ENCODE peak calls at places on chromosomes 16 and 17, in five cellular contexts. One of them, this sample, is unnamed.

GRCh38 chr17:28334176-28334575 is 1.1 kb downstream of the IFT20 start:
- DNase-seq in prostate gland: no peak
- DNase-seq in K562: no peak
- DNase-seq in heart left ventricle: no peak
- DNase-seq in tibial nerve: no peak
- DNase-seq in this sample: no peak

GRCh38 chr17:1629647-1630310 is 1.1 kb upstream of the SLC43A2 start:
- DNase-seq in tibial nerve: peak; percentile 68
- DNase-seq in K562: peak; percentile 66
- DNase-seq in heart left ventricle: peak; percentile 62
- DNase-seq in prostate gland: peak; percentile 53
- DNase-seq in this sample: peak; percentile 81

GRCh38 chr16:23433261-23433920 is 19.6 kb downstream of the COG7 start:
- DNase-seq in prostate gland: peak; percentile 54
- DNase-seq in heart left ventricle: no peak
- DNase-seq in K562: no peak
- DNase-seq in tibial nerve: no peak
- DNase-seq in this sample: no peak

GRCh38 chr17:34378664-34379101 is 15.7 kb upstream of the CCL1 start:
- DNase-seq in heart left ventricle: peak; percentile 44
- DNase-seq in prostate gland: no peak
- DNase-seq in K562: no peak
- DNase-seq in tibial nerve: no peak
- DNase-seq in this sample: no peak

GRCh38 chr17:64005734-64006167 is 7.6 kb downstream of the PRR29 start:
- DNase-seq in prostate gland: no peak
- DNase-seq in K562: peak; percentile 49
- DNase-seq in tibial nerve: no peak
- DNase-seq in heart left ventricle: no peak
- DNase-seq in this sample: no peak

GRCh38 chr16:23296994-23297393 is 5.1 kb upstream of the SCNN1B start:
- DNase-seq in prostate gland: no peak
- DNase-seq in heart left ventricle: no peak
- DNase-seq in tibial nerve: no peak
- DNase-seq in K562: peak; percentile 51
- DNase-seq in this sample: peak; percentile 66

GRCh38 chr17:75514299-75515228 is 773 bp downstream of the CASKIN2 start:
- DNase-seq in heart left ventricle: peak; percentile 50
- DNase-seq in K562: no peak
- DNase-seq in prostate gland: peak; percentile 58
- DNase-seq in tibial nerve: no peak
- DNase-seq in this sample: peak; percentile 24

GRCh38 chr16:74623214-74623842 is 16.4 kb upstream of the GLG1 start:
- DNase-seq in prostate gland: no peak
- DNase-seq in heart left ventricle: no peak
- DNase-seq in tibial nerve: peak; percentile 6
- DNase-seq in K562: peak; percentile 37
- DNase-seq in this sample: no peak

GRCh38 chr16:4481965-4482364 is 5.8 kb downstream of the HMOX2 start:
- DNase-seq in K562: no peak
- DNase-seq in heart left ventricle: no peak
- DNase-seq in prostate gland: no peak
- DNase-seq in tibial nerve: no peak
- DNase-seq in this sample: no peak

GRCh38 chr17:1003633-1003971 is 6.7 kb downstream of the TIMM22 start:
- DNase-seq in tibial nerve: no peak
- DNase-seq in K562: no peak
- DNase-seq in heart left ventricle: no peak
- DNase-seq in prostate gland: no peak
- DNase-seq in this sample: no peak

GRCh38 chr16:58963479-58963878 is 229.4 kb upstream of the GOT2 start:
- DNase-seq in heart left ventricle: no peak
- DNase-seq in prostate gland: no peak
- DNase-seq in K562: no peak
- DNase-seq in tibial nerve: no peak
- DNase-seq in this sample: no peak

GRCh38 chr17:56373981-56374380 is 219.5 kb upstream of the NOG start:
- DNase-seq in tibial nerve: no peak
- DNase-seq in prostate gland: no peak
- DNase-seq in heart left ventricle: no peak
- DNase-seq in K562: no peak
- DNase-seq in this sample: no peak

GRCh38 chr17:8914554-8914953 is 47.1 kb upstream of the PIK3R6 start:
- DNase-seq in prostate gland: no peak
- DNase-seq in heart left ventricle: no peak
- DNase-seq in K562: no peak
- DNase-seq in tibial nerve: no peak
- DNase-seq in this sample: no peak

GRCh38 chr17:34672176-34672785 is 92.9 kb downstream of the TMEM132E start:
- DNase-seq in prostate gland: no peak
- DNase-seq in K562: no peak
- DNase-seq in heart left ventricle: no peak
- DNase-seq in tibial nerve: no peak
- DNase-seq in this sample: no peak

GRCh38 chr17:75477493-75477862 is 21.0 kb downstream of the TMEM94 start:
- DNase-seq in heart left ventricle: no peak
- DNase-seq in tibial nerve: no peak
- DNase-seq in prostate gland: no peak
- DNase-seq in K562: no peak
- DNase-seq in this sample: no peak

DNA sequence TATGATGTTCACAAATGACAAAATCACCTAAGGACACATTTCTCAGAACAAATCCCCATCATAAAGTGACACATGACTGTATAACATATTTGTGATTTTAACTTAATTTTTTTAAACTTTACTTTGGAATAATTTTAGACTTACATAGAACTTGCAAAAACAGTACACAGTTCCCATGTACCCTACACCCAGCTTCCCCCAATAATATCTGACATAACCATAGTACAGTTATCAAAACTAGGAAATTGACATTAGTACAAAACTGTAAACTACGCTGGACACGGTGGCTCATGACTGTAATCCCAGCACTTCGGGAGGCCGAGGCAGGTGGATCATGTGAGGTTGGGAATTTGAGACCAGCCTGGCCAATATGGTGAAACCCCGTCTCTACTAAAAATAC is 24.8 kb downstream of the CDC27 start:
- DNase-seq in prostate gland: no peak
- DNase-seq in K562: no peak
- DNase-seq in heart left ventricle: no peak
- DNase-seq in tibial nerve: no peak
- DNase-seq in this sample: no peak
- TF ChIP-seq CTCF in prostate gland: no peak
- TF ChIP-seq CTCF in K562: no peak
- TF ChIP-seq CTCF in heart left ventricle: no peak
- TF ChIP-seq CTCF in tibial nerve: no peak
- TF ChIP-seq CTCF in this sample: no peak

GRCh38 chr17:83079766-83080616 is 582 bp downstream of the METRNL start:
- DNase-seq in prostate gland: no peak
- DNase-seq in K562: peak; percentile 45
- DNase-seq in heart left ventricle: no peak
- DNase-seq in tibial nerve: no peak
- DNase-seq in this sample: no peak
- H3K4me3 ChIP-seq in prostate gland: peak overlapping the region; percentile 71
- H3K4me3 ChIP-seq in K562: peak overlapping the region; percentile 66
- H3K4me3 ChIP-seq in heart left ventricle: peak overlapping the region; percentile 59
- H3K4me3 ChIP-seq in tibial nerve: peak overlapping the region; percentile 96
- H3K4me3 ChIP-seq in this sample: peak overlapping the region; percentile 32

DNA sequence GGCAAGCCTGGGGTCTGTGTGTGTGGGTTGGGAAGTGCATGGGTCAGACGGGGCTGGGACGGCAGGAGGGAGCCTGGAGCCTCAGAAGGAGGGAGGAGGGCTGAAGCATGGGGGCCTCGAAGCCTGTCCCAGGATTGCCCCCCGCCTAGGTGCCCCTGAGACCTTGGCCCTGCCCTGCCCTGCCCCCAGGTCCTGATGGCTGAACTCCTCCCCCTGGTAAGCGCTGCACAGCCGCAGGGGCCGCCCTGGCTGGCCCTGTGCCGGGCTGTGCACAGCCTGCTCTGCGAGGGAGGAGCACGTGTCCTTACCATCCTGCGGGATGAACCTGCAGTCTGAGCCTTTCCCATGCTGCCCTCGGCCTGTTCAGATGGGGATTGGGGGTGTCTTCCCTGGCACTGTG is 4.4 kb downstream of the TEDC2 start:
- DNase-seq in prostate gland: no peak
- DNase-seq in K562: no peak
- DNase-seq in heart left ventricle: no peak
- DNase-seq in tibial nerve: no peak
- DNase-seq in this sample: peak; percentile 44
- H3K9me3 ChIP-seq in prostate gland: no peaks in the 10 kb centered on the region
- H3K9me3 ChIP-seq in K562: no peaks in the 10 kb centered on the region
- H3K9me3 ChIP-seq in heart left ventricle: no peaks in the 10 kb centered on the region
- H3K9me3 ChIP-seq in tibial nerve: no peaks in the 10 kb centered on the region
- H3K9me3 ChIP-seq in this sample: no peaks in the 10 kb centered on the region

GRCh38 chr16:80803341-80804060 is 897 bp downstream of the CDYL2 start:
- DNase-seq in heart left ventricle: peak; percentile 31
- DNase-seq in tibial nerve: no peak
- DNase-seq in prostate gland: peak; percentile 32
- DNase-seq in K562: peak; percentile 20
- DNase-seq in this sample: no peak
- TF ChIP-seq CTCF in heart left ventricle: no peak
- TF ChIP-seq CTCF in tibial nerve: peak; percentile 42
- TF ChIP-seq CTCF in prostate gland: peak; percentile 30
- TF ChIP-seq CTCF in K562: peak; percentile 25
- TF ChIP-seq CTCF in this sample: no peak

GRCh38 chr17:77628035-77628434 is 330.5 kb upstream of the TNRC6C start:
- DNase-seq in heart left ventricle: no peak
- DNase-seq in prostate gland: no peak
- DNase-seq in K562: no peak
- DNase-seq in tibial nerve: no peak
- DNase-seq in this sample: peak; percentile 33
- H3K4me3 ChIP-seq in heart left ventricle: no peak overlapping the region
- H3K4me3 ChIP-seq in prostate gland: no peak overlapping the region
- H3K4me3 ChIP-seq in K562: no peak overlapping the region
- H3K4me3 ChIP-seq in tibial nerve: no peak overlapping the region
- H3K4me3 ChIP-seq in this sample: no peak overlapping the region

GRCh38 chr16:72875291-72876036 is 172.5 kb downstream of the ZFHX3 start:
- DNase-seq in tibial nerve: no peak
- DNase-seq in heart left ventricle: no peak
- DNase-seq in prostate gland: peak; percentile 33
- DNase-seq in K562: no peak
- DNase-seq in this sample: no peak
- H3K9me3 ChIP-seq in tibial nerve: no peaks in the 10 kb centered on the region
- H3K9me3 ChIP-seq in heart left ventricle: no peaks in the 10 kb centered on the region
- H3K9me3 ChIP-seq in prostate gland: no peaks in the 10 kb centered on the region
- H3K9me3 ChIP-seq in K562: no peaks in the 10 kb centered on the region
- H3K9me3 ChIP-seq in this sample: no peaks in the 10 kb centered on the region

GRCh38 chr16:2429037-2429770 is at the start of gene CCNF:
- DNase-seq in K562: peak; percentile 100
- DNase-seq in prostate gland: peak; percentile 97
- DNase-seq in tibial nerve: peak; percentile 95
- DNase-seq in heart left ventricle: peak; percentile 98
- DNase-seq in this sample: peak; percentile 99

GRCh38 chr16:2428787-2429036 is 535 bp upstream of the CCNF start:
- DNase-seq in tibial nerve: no peak
- DNase-seq in K562: no peak
- DNase-seq in prostate gland: no peak
- DNase-seq in heart left ventricle: no peak
- DNase-seq in this sample: no peak

GRCh38 chr16:2432801-2433505 is 3.7 kb downstream of the CCNF start:
- DNase-seq in tibial nerve: no peak
- DNase-seq in K562: no peak
- DNase-seq in heart left ventricle: no peak
- DNase-seq in prostate gland: no peak
- DNase-seq in this sample: no peak

GRCh38 chr16:2429771-2430663 is 770 bp downstream of the CCNF start:
- DNase-seq in heart left ventricle: no peak
- DNase-seq in tibial nerve: no peak
- DNase-seq in prostate gland: peak; percentile 55
- DNase-seq in K562: peak; percentile 38
- DNase-seq in this sample: no peak

GRCh38 chr16:2432286-2432685 is 3.0 kb downstream of the CCNF start:
- DNase-seq in prostate gland: no peak
- DNase-seq in tibial nerve: no peak
- DNase-seq in K562: no peak
- DNase-seq in heart left ventricle: no peak
- DNase-seq in this sample: no peak
- TF ChIP-seq CTCF in prostate gland: no peak
- TF ChIP-seq CTCF in tibial nerve: no peak
- TF ChIP-seq CTCF in K562: peak; percentile 21
- TF ChIP-seq CTCF in heart left ventricle: no peak
- TF ChIP-seq CTCF in this sample: no peak

GRCh38 chr16:86732621-86733297 is 154.4 kb downstream of the FOXL1 start:
- DNase-seq in K562: no peak
- DNase-seq in heart left ventricle: no peak
- DNase-seq in prostate gland: no peak
- DNase-seq in tibial nerve: no peak
- DNase-seq in this sample: no peak
- H3K4me3 ChIP-seq in K562: no peak overlapping the region
- H3K4me3 ChIP-seq in heart left ventricle: no peak overlapping the region
- H3K4me3 ChIP-seq in prostate gland: no peak overlapping the region
- H3K4me3 ChIP-seq in tibial nerve: no peak overlapping the region
- H3K4me3 ChIP-seq in this sample: no peak overlapping the region

GRCh38 chr16:3317315-3317999 is 12.2 kb downstream of the ZNF75A start:
- DNase-seq in K562: no peak
- DNase-seq in heart left ventricle: no peak
- DNase-seq in prostate gland: no peak
- DNase-seq in tibial nerve: no peak
- DNase-seq in this sample: no peak
- H3K9me3 ChIP-seq in K562: peaks cover 23% of the 10 kb centered on the region
- H3K9me3 ChIP-seq in heart left ventricle: peaks cover 81% of the 10 kb centered on the region
- H3K9me3 ChIP-seq in prostate gland: no peaks in the 10 kb centered on the region
- H3K9me3 ChIP-seq in tibial nerve: peaks cover 7% of the 10 kb centered on the region
- H3K9me3 ChIP-seq in this sample: peaks cover 45% of the 10 kb centered on the region

GRCh38 chr16:71426880-71427615 is 14.8 kb downstream of the TLE7 start:
- DNase-seq in K562: no peak
- DNase-seq in tibial nerve: no peak
- DNase-seq in prostate gland: no peak
- DNase-seq in heart left ventricle: no peak
- DNase-seq in this sample: no peak
- TF ChIP-seq CTCF in K562: no peak
- TF ChIP-seq CTCF in tibial nerve: no peak
- TF ChIP-seq CTCF in prostate gland: no peak
- TF ChIP-seq CTCF in heart left ventricle: no peak
- TF ChIP-seq CTCF in this sample: no peak

This sample was measured in WERI-Rb-1.